ENCODE peak calls at places on chromosome 7, in six cellular contexts. M is MCF 10A; D is activated CD8-positive, alpha-beta T cell treated with anti-CD3 and anti-CD28 coated beads, Interleukin-2, amount 10 ng/mL, durations not matched to agents 7 days and 5 days; R is Right ventricle myocardium superior; G is mammary epithelial cell; C is uterus. O is an unnamed sample.

GRCh38 chr7:76357379-76358052 is 1.3 kb downstream of the YWHAG start:
- DNase-seq in M (no peak), D (no peak), R (no peak), G (no peak), C (no peak), O (no peak)

GRCh38 chr7:2049111-2049781 is 183.5 kb downstream of the MAD1L1 start:
- DNase-seq in M (no peak), D (no peak), R (peak), G (no peak), C (no peak), O (no peak)

GRCh38 chr7:13467111-13467547 is 522.3 kb downstream of the ETV1 start:
- DNase-seq in M (no peak), D (no peak), R (no peak), G (no peak), C (no peak), O (no peak)

GRCh38 chr7:102412548-102412947 is 16.4 kb downstream of the PRKRIP1 start:
- DNase-seq in M (peak), D (peak), R (peak), G (no peak), C (no peak), O (peak)

GRCh38 chr7:152624218-152624617 is 51.7 kb downstream of the XRCC2 start:
- DNase-seq in M (no peak), D (no peak), R (no peak), G (no peak), C (no peak), O (no peak)

GRCh38 chr7:52634996-52635395 is 400.4 kb upstream of the POM121L12 start:
- DNase-seq in M (no peak), D (no peak), R (no peak), G (no peak), C (no peak), O (no peak)

GRCh38 chr7:155291045-155291530 is 6.6 kb upstream of the INSIG1 start:
- DNase-seq in M (peak), D (no peak), R (no peak), G (peak), C (no peak), O (no peak)

GRCh38 chr7:44566680-44567079 is 7.0 kb downstream of the DDX56 start:
- DNase-seq in M (no peak), D (no peak), R (no peak), G (no peak), C (no peak), O (no peak)

GRCh38 chr7:103001210-103001609 is 73.4 kb downstream of the FBXL13 start:
- DNase-seq in M (no peak), D (no peak), R (no peak), G (no peak), C (no peak), O (no peak)

GRCh38 chr7:10889266-10889898 is 84.3 kb upstream of the PHF14 start:
- DNase-seq in M (peak), D (peak), R (no peak), G (peak), C (peak), O (no peak)

GRCh38 chr7:111199643-111200042 is 108.7 kb downstream of the LRRN3 start:
- DNase-seq in M (no peak), D (no peak), R (no peak), G (no peak), C (no peak), O (no peak)

GRCh38 chr7:115522174-115522573 is 508.4 kb downstream of the TFEC start:
- DNase-seq in M (no peak), D (no peak), R (no peak), G (no peak), C (no peak), O (no peak)

GRCh38 chr7:85695041-85695990 is 508.5 kb upstream of the SEMA3D start:
- DNase-seq in M (peak), D (no peak), R (no peak), G (peak), C (no peak), O (no peak)

GRCh38 chr7:103637080-103637479 is 191.1 kb upstream of the SLC26A5 start:
- DNase-seq in M (peak), D (no peak), R (no peak), G (peak), C (no peak), O (no peak)

GRCh38 chr7:96297873-96298272 is 24.0 kb downstream of the SLC25A13 start:
- DNase-seq in M (no peak), D (no peak), R (no peak), G (no peak), C (no peak), O (no peak)

GRCh38 chr7:7159063-7159645 is 23.2 kb upstream of the C1GALT1 start:
- DNase-seq in M (no peak), D (no peak), R (no peak), G (no peak), C (no peak), O (no peak)

GRCh38 chr7:8216291-8216690 is 45.7 kb downstream of the ICA1 start:
- DNase-seq in M (no peak), D (no peak), R (no peak), G (no peak), C (no peak), O (no peak)

GRCh38 chr7:138297526-138297925 is 162.5 kb upstream of the TRIM24 start:
- DNase-seq in M (no peak), D (no peak), R (no peak), G (no peak), C (no peak), O (no peak)

GRCh38 chr7:89183726-89184125 is 388.2 kb upstream of the TEX47 start:
- DNase-seq in M (no peak), D (no peak), R (no peak), G (no peak), C (no peak), O (no peak)

GRCh38 chr7:98617051-98617959 is at the start of gene NPTX2:
- DNase-seq in M (no peak), D (no peak), R (peak), G (peak), C (no peak), O (no peak)

GRCh38 chr7:8511810-8512209 is 78.4 kb downstream of the NXPH1 start:
- DNase-seq in M (no peak), D (no peak), R (no peak), G (no peak), C (no peak), O (no peak)

GRCh38 chr7:108054537-108054936 is 51.6 kb upstream of the LAMB1 start:
- DNase-seq in M (no peak), D (no peak), R (no peak), G (no peak), C (no peak), O (no peak)

GRCh38 chr7:129514683-129515082 is 12.4 kb downstream of the SMKR1 start:
- DNase-seq in M (peak), D (no peak), R (no peak), G (peak), C (no peak), O (no peak)

GRCh38 chr7:122305475-122306319 is 1.1 kb upstream of the FEZF1 start:
- DNase-seq in M (no peak), D (no peak), R (peak), G (no peak), C (no peak), O (no peak)

GRCh38 chr7:19069842-19070241 is 47.6 kb downstream of the TWIST1 start:
- DNase-seq in M (peak), D (no peak), R (no peak), G (peak), C (no peak), O (no peak)

GRCh38 chr7:85924062-85924461 is 719.6 kb upstream of the GRM3 start:
- DNase-seq in M (no peak), D (no peak), R (no peak), G (no peak), C (no peak), O (no peak)